ENCODE peak calls at places on chromosomes 6 and 20, in four cellular contexts. C is HuH-7; W is GF-D8; X is CD8-positive, alpha-beta T cell. J is an unnamed sample.

GRCh38 chr6:54595844-54596243 is 250.7 kb upstream of the FAM83B start:
- DNase-seq in C (no peak), W (no peak), X (no peak), J (no peak)

GRCh38 chr20:39825950-39826349 is 863.1 kb downstream of the MAFB start:
- DNase-seq in C (no peak), W (no peak), X (no peak), J (no peak)

GRCh38 chr20:37202267-37202943 is 23.1 kb upstream of the MROH8 start:
- DNase-seq in C (peak; percentile 43), W (no peak), X (no peak), J (peak; percentile 51)

GRCh38 chr6:112298021-112298745 is 43.8 kb upstream of the LAMA4 start:
- DNase-seq in C (no peak), W (no peak), X (no peak), J (no peak)

GRCh38 chr6:97865612-97866011 is 582.6 kb upstream of the MMS22L start:
- DNase-seq in C (no peak), W (no peak), X (no peak), J (no peak)

GRCh38 chr20:13800728-13801134 is 15.9 kb downstream of the NDUFAF5 start:
- DNase-seq in C (no peak), W (peak; percentile 45), X (no peak), J (no peak)

GRCh38 chr20:16119909-16120308 is 453.3 kb downstream of the KIF16B start:
- DNase-seq in C (no peak), W (no peak), X (no peak), J (no peak)

GRCh38 chr6:111468329-111469012 is 14.5 kb downstream of the REV3L start:
- DNase-seq in C (no peak), W (no peak), X (no peak), J (no peak)

GRCh38 chr20:21511850-21512633 is 1.8 kb downstream of the NKX2-2 start:
- DNase-seq in C (no peak), W (no peak), X (no peak), J (no peak)

GRCh38 chr6:132749111-132749510 is 8.6 kb downstream of the VNN2 start:
- DNase-seq in C (no peak), W (peak; percentile 4), X (no peak), J (no peak)

GRCh38 chr6:146770275-146770964 is 171.6 kb downstream of the ADGB start:
- DNase-seq in C (no peak), W (peak; percentile 29), X (no peak), J (no peak)

GRCh38 chr6:7129784-7130569 is 22.2 kb downstream of the RREB1 start:
- DNase-seq in C (no peak), W (peak; percentile 28), X (no peak), J (no peak)

GRCh38 chr6:6604566-6604965 is 16.0 kb downstream of the LY86 start:
- DNase-seq in C (no peak), W (peak; percentile 12), X (no peak), J (no peak)

GRCh38 chr6:27891300-27891913 is 20.8 kb downstream of the OR2B2 start:
- DNase-seq in C (no peak), W (no peak), X (no peak), J (no peak)

GRCh38 chr6:72748759-72749158 is 126.9 kb downstream of the KCNQ5 start:
- DNase-seq in C (no peak), W (peak; percentile 75), X (no peak), J (no peak)

GRCh38 chr6:155829646-155830045 is 374.0 kb upstream of the NOX3 start:
- DNase-seq in C (no peak), W (no peak), X (no peak), J (no peak)